ENCODE peak calls at places on chromosomes 5 and 9, in four cellular contexts. One of them, this sample, is unnamed.

GRCh38 chr9:20569525-20569924 is 52.8 kb downstream of the MLLT3 start:
- DNase-seq in H1: no peak
- DNase-seq in GM12878: no peak
- DNase-seq in K562: no peak
- DNase-seq in this sample: no peak

GRCh38 chr9:88007291-88007650 is 32.9 kb upstream of the CDK20 start:
- DNase-seq in K562: no peak
- DNase-seq in GM12878: no peak
- DNase-seq in H1: no peak
- DNase-seq in this sample: no peak

GRCh38 chr5:78627766-78628165 is 20.8 kb downstream of the LHFPL2 start:
- DNase-seq in H1: no peak
- DNase-seq in GM12878: no peak
- DNase-seq in K562: no peak
- DNase-seq in this sample: peak

GRCh38 chr5:23352437-23352836 is 155.0 kb upstream of the PRDM9 start:
- DNase-seq in H1: peak
- DNase-seq in K562: no peak
- DNase-seq in GM12878: no peak
- DNase-seq in this sample: no peak

GRCh38 chr5:138725153-138725884 is 27.9 kb upstream of the CTNNA1 start:
- DNase-seq in H1: peak
- DNase-seq in K562: peak
- DNase-seq in GM12878: no peak
- DNase-seq in this sample: peak

GRCh38 chr5:171387970-171388815 is 544 bp downstream of the NPM1 start:
- DNase-seq in H1: peak
- DNase-seq in K562: peak
- DNase-seq in GM12878: peak
- DNase-seq in this sample: peak

GRCh38 chr5:100409538-100409937 is 125.6 kb upstream of the FAM174A start:
- DNase-seq in K562: no peak
- DNase-seq in H1: no peak
- DNase-seq in GM12878: no peak
- DNase-seq in this sample: peak

GRCh38 chr5:36528588-36528987 is 77.8 kb upstream of the SLC1A3 start:
- DNase-seq in K562: no peak
- DNase-seq in H1: no peak
- DNase-seq in GM12878: no peak
- DNase-seq in this sample: no peak

GRCh38 chr9:82423700-82424099 is 435.1 kb downstream of the SPATA31D1 start:
- DNase-seq in GM12878: no peak
- DNase-seq in H1: no peak
- DNase-seq in K562: no peak
- DNase-seq in this sample: no peak

GRCh38 chr5:82820958-82821880 is 256.0 kb downstream of the TMEM167A start:
- DNase-seq in K562: no peak
- DNase-seq in H1: no peak
- DNase-seq in GM12878: no peak
- DNase-seq in this sample: no peak

GRCh38 chr5:28415791-28416443 is 1377.5 kb upstream of the CDH9 start:
- DNase-seq in H1: no peak
- DNase-seq in K562: no peak
- DNase-seq in GM12878: no peak
- DNase-seq in this sample: no peak

GRCh38 chr9:98287383-98287782 is 31.9 kb upstream of the TBC1D2 start:
- DNase-seq in GM12878: no peak
- DNase-seq in H1: peak
- DNase-seq in K562: peak
- DNase-seq in this sample: no peak

GRCh38 chr5:132437604-132438275 is 52.8 kb downstream of the IRF1 start:
- DNase-seq in H1: no peak
- DNase-seq in K562: peak
- DNase-seq in GM12878: no peak
- DNase-seq in this sample: peak

GRCh38 chr5:148179234-148179824 is 11.0 kb downstream of the SPINK14 start:
- DNase-seq in H1: no peak
- DNase-seq in K562: no peak
- DNase-seq in GM12878: peak
- DNase-seq in this sample: peak

GRCh38 chr5:163612358-163613149 is 107.1 kb downstream of the MAT2B start:
- DNase-seq in K562: no peak
- DNase-seq in H1: no peak
- DNase-seq in GM12878: no peak
- DNase-seq in this sample: peak

GRCh38 chr5:147973086-147973485 is 66.7 kb upstream of the C5orf46 start:
- DNase-seq in H1: no peak
- DNase-seq in K562: no peak
- DNase-seq in GM12878: no peak
- DNase-seq in this sample: no peak

GRCh38 chr5:112049738-112050137 is 292.7 kb upstream of the NREP start:
- DNase-seq in K562: no peak
- DNase-seq in GM12878: no peak
- DNase-seq in H1: no peak
- DNase-seq in this sample: peak

GRCh38 chr5:174327317-174327864 is 281.9 kb downstream of the NSG2 start:
- DNase-seq in GM12878: no peak
- DNase-seq in H1: peak
- DNase-seq in K562: peak
- DNase-seq in this sample: peak

GRCh38 chr9:91425270-91425669 is 1.6 kb upstream of the NFIL3 start:
- DNase-seq in H1: no peak
- DNase-seq in K562: no peak
- DNase-seq in GM12878: no peak
- DNase-seq in this sample: no peak

GRCh38 chr5:142871880-142872200 is 101.7 kb downstream of the ARHGAP26 start:
- DNase-seq in H1: no peak
- DNase-seq in K562: no peak
- DNase-seq in GM12878: no peak
- DNase-seq in this sample: peak

GRCh38 chr5:107602896-107603295 is 67.8 kb downstream of the EFNA5 start:
- DNase-seq in K562: no peak
- DNase-seq in GM12878: no peak
- DNase-seq in H1: no peak
- DNase-seq in this sample: no peak

GRCh38 chr5:53366245-53366644 is 114.2 kb upstream of the FST start:
- DNase-seq in GM12878: no peak
- DNase-seq in K562: no peak
- DNase-seq in H1: no peak
- DNase-seq in this sample: peak

GRCh38 chr9:79233542-79233941 is 338.2 kb upstream of the TLE4 start:
- DNase-seq in GM12878: no peak
- DNase-seq in H1: no peak
- DNase-seq in K562: no peak
- DNase-seq in this sample: peak

GRCh38 chr5:107553063-107553676 is 117.6 kb downstream of the EFNA5 start:
- DNase-seq in H1: no peak
- DNase-seq in GM12878: no peak
- DNase-seq in K562: no peak
- DNase-seq in this sample: peak

GRCh38 chr9:118643118-118643517 is 726.1 kb downstream of the BRINP1 start:
- DNase-seq in GM12878: no peak
- DNase-seq in K562: no peak
- DNase-seq in H1: peak
- DNase-seq in this sample: no peak

GRCh38 chr9:133375116-133375723 is 640 bp downstream of the SURF4 start:
- DNase-seq in GM12878: no peak
- DNase-seq in K562: no peak
- DNase-seq in H1: no peak
- DNase-seq in this sample: peak

GRCh38 chr5:891837-892389 is 688 bp downstream of the BRD9 start:
- DNase-seq in H1: no peak
- DNase-seq in GM12878: no peak
- DNase-seq in K562: no peak
- DNase-seq in this sample: peak

GRCh38 chr5:893137-893506 is 438 bp downstream of the TRIP13 start:
- DNase-seq in GM12878: no peak
- DNase-seq in K562: no peak
- DNase-seq in H1: no peak
- DNase-seq in this sample: no peak

GRCh38 chr5:891117-891836 is 1.3 kb downstream of the BRD9 start:
- DNase-seq in GM12878: no peak
- DNase-seq in H1: no peak
- DNase-seq in K562: peak
- DNase-seq in this sample: no peak

GRCh38 chr5:892390-893136 is at the start of the genes BRD9 and TRIP13:
- DNase-seq in K562: peak
- DNase-seq in H1: peak
- DNase-seq in GM12878: peak
- DNase-seq in this sample: peak

GRCh38 chr5:893711-894110 is 1.0 kb downstream of the TRIP13 start:
- DNase-seq in H1: no peak
- DNase-seq in K562: no peak
- DNase-seq in GM12878: no peak
- DNase-seq in this sample: no peak
- TF ChIP-seq CHD1 in H1: no peak
- TF ChIP-seq CHD1 in K562: no peak
- TF ChIP-seq CHD1 in GM12878: no peak
- TF ChIP-seq CHD1 in this sample: no peak

GRCh38 chr5:44002381-44002901 is 386.8 kb downstream of the FGF10 start:
- DNase-seq in GM12878: no peak
- DNase-seq in H1: no peak
- DNase-seq in K562: no peak
- DNase-seq in this sample: peak
- TF ChIP-seq CHD1 in GM12878: no peak
- TF ChIP-seq CHD1 in H1: no peak
- TF ChIP-seq CHD1 in K562: no peak
- TF ChIP-seq CHD1 in this sample: no peak

GRCh38 chr5:168736201-168736940 is 157.2 kb upstream of the PANK3 start:
- DNase-seq in GM12878: no peak
- DNase-seq in K562: no peak
- DNase-seq in H1: no peak
- DNase-seq in this sample: no peak

GRCh38 chr5:168740055-168740820 is 161.1 kb upstream of the PANK3 start:
- DNase-seq in K562: no peak
- DNase-seq in GM12878: no peak
- DNase-seq in H1: no peak
- DNase-seq in this sample: no peak

GRCh38 chr5:168734119-168734518 is 155.0 kb upstream of the PANK3 start:
- DNase-seq in K562: no peak
- DNase-seq in H1: no peak
- DNase-seq in GM12878: no peak
- DNase-seq in this sample: no peak

GRCh38 chr5:168737066-168737465 is 157.9 kb upstream of the PANK3 start:
- DNase-seq in K562: no peak
- DNase-seq in H1: no peak
- DNase-seq in GM12878: no peak
- DNase-seq in this sample: no peak

DNA sequence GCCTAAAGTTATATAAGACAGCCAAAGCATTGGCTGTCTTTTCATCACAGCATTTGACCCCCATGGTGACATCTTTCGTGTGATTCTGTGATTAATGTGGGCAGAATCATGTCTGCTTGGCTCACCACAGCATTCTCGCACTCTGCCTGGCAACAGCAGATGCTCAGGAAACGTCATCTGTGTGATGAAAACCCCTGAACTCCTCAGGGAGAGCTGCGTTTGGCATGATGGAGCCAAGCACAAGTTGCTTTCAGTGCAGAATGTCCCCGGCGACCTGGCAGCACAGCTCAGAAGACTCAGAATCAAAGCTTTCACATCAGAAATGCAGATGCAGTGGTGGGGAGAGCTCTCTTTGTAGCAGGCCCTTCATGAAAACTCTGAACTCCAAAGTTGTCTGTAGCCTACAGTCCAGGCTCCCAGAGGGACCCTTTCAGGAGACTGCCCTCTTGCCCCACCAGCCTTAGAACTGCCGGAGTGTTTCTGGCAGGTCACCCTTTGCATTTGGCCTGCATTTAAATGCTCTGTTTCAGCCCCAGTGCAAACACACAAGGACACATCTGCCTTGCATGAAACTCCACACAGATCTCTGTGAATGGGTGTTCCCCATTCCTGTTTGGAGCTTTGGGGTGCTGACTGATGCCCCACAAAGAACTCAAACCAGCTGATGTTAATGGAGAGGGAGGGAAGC is 155.6 kb upstream of the PANK3 start:
- DNase-seq in GM12878: no peak
- DNase-seq in H1: no peak
- DNase-seq in K562: no peak
- DNase-seq in this sample: peak
- TF ChIP-seq CHD1 in GM12878: no peak
- TF ChIP-seq CHD1 in H1: no peak
- TF ChIP-seq CHD1 in K562: no peak
- TF ChIP-seq CHD1 in this sample: no peak

DNA sequence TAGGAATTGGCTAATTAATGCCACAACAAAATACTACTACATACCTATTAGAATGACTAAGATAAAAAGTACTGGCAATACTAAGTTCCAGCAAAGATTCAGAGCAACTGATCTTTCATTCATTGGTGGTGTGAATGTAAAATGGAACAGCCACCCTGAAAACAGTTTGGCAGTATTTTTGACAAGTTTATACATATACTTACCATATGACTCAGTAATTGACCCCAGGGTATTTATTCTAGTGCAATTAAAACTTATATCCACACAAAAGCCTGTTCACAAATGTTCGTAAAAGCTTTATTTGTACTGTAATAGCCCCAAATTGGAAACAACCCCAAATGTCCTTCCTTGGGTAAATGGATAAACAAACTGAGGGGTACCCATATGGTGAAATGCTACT is 270.8 kb upstream of the ACTBL2 start:
- DNase-seq in GM12878: no peak
- DNase-seq in K562: no peak
- DNase-seq in H1: no peak
- DNase-seq in this sample: no peak
- TF ChIP-seq CHD1 in GM12878: no peak
- TF ChIP-seq CHD1 in K562: no peak
- TF ChIP-seq CHD1 in H1: no peak
- TF ChIP-seq CHD1 in this sample: no peak

DNA sequence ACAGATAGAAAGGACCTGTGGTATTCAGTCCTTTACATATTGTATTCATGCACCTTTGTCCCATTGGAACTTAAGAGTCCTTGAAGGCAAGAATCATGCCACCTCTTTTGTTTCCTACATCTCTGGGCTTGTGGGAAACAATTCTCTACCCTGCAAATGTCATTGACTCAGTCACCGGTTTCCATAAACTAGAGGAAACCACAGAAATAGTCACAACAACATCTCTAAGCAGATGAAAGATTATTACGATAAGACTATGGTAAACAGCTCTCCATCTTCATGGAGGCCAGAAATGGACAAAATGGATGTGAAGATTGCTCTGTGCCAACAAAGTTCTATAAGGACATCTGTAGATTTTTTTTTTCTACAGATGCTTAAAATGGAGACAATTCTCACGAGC is 165.5 kb downstream of the PIK3R1 start:
- DNase-seq in K562: no peak
- DNase-seq in H1: no peak
- DNase-seq in GM12878: no peak
- DNase-seq in this sample: no peak
- TF ChIP-seq CHD1 in K562: no peak
- TF ChIP-seq CHD1 in H1: no peak
- TF ChIP-seq CHD1 in GM12878: no peak
- TF ChIP-seq CHD1 in this sample: no peak

GRCh38 chr5:67215592-67216471 is 19.2 kb upstream of the CD180 start:
- DNase-seq in GM12878: peak
- DNase-seq in H1: no peak
- DNase-seq in K562: no peak
- DNase-seq in this sample: peak
- TF ChIP-seq CHD1 in GM12878: no peak
- TF ChIP-seq CHD1 in H1: no peak
- TF ChIP-seq CHD1 in K562: no peak
- TF ChIP-seq CHD1 in this sample: no peak

This sample was measured in IMR-90.